ENCODE peak calls at places on chromosomes 7 and 10, in five cellular contexts. Z is NCI-H2029; W is Calu3; B is upper lobe of right lung; S is stimulated activated naive CD4-positive, alpha-beta T cell. A is an unnamed sample.

GRCh38 chr10:35605191-35605590 is at the start of gene GJD4:
- DNase-seq in Z (no peak), W (no peak), B (no peak), S (no peak), A (no peak)

GRCh38 chr7:109282726-109283125 is 713.1 kb downstream of the DNAJB9 start:
- DNase-seq in Z (no peak), W (no peak), B (no peak), S (no peak), A (no peak)

GRCh38 chr7:42991913-42992576 is 59.9 kb downstream of the MRPL32 start:
- DNase-seq in Z (no peak), W (no peak), B (no peak), S (no peak), A (no peak)

GRCh38 chr7:29924006-29924405 is 65.6 kb downstream of the SCRN1 start:
- DNase-seq in Z (no peak), W (no peak), B (no peak), S (no peak), A (no peak)

GRCh38 chr10:102813734-102814455 is 23.3 kb downstream of the CYP17A1 start:
- DNase-seq in Z (no peak), W (no peak), B (no peak), S (no peak), A (no peak)

GRCh38 chr7:141674201-141674671 is 27.7 kb downstream of the DENND11 start:
- DNase-seq in Z (no peak), W (no peak), B (no peak), S (no peak), A (no peak)

GRCh38 chr10:85643839-85644525 is 722.6 kb downstream of the GRID1 start:
- DNase-seq in Z (peak; percentile 45), W (peak; percentile 52), B (no peak), S (no peak), A (no peak)

GRCh38 chr10:79438021-79438698 is 7.3 kb downstream of the ZCCHC24 start:
- DNase-seq in Z (no peak), W (no peak), B (peak; percentile 56), S (no peak), A (no peak)

GRCh38 chr7:158324397-158325360 is 262.9 kb downstream of the PTPRN2 start:
- DNase-seq in Z (no peak), W (no peak), B (no peak), S (no peak), A (no peak)

GRCh38 chr7:51316666-51317581 is at the start of gene COBL:
- DNase-seq in Z (peak; percentile 44), W (peak; percentile 64), B (peak; percentile 82), S (no peak), A (peak; percentile 66)

GRCh38 chr10:75709830-75710229 is 278.4 kb downstream of the LRMDA start:
- DNase-seq in Z (no peak), W (no peak), B (no peak), S (no peak), A (no peak)